ENCODE peak calls at places on chromosomes 13 and 19, in nine cellular contexts. One of them, this sample, is unnamed.

GRCh38 chr19:46025825-46026224 is 3.0 kb upstream of the PGLYRP1 start:
- DNase-seq in GM23248: no peak
- DNase-seq in MM.1S: no peak
- DNase-seq in HCT116: no peak
- DNase-seq in OCI-LY7: no peak
- DNase-seq in SK-N-SH: no peak
- DNase-seq in neural progenitor cell: no peak
- DNase-seq in hepatocyte: no peak
- DNase-seq in PC-3: no peak
- DNase-seq in this sample: no peak

GRCh38 chr19:2648528-2648937 is 54.0 kb downstream of the GNG7 start:
- DNase-seq in neural progenitor cell: peak; percentile 81
- DNase-seq in GM23248: peak; percentile 83
- DNase-seq in hepatocyte: peak; percentile 83
- DNase-seq in OCI-LY7: peak; percentile 84
- DNase-seq in PC-3: peak; percentile 83
- DNase-seq in HCT116: peak; percentile 51
- DNase-seq in SK-N-SH: peak; percentile 93
- DNase-seq in MM.1S: peak; percentile 72
- DNase-seq in this sample: peak; percentile 86

GRCh38 chr13:21243843-21244184 is 67.4 kb downstream of the MRPL57 start:
- DNase-seq in hepatocyte: no peak
- DNase-seq in OCI-LY7: no peak
- DNase-seq in HCT116: no peak
- DNase-seq in MM.1S: no peak
- DNase-seq in SK-N-SH: no peak
- DNase-seq in neural progenitor cell: no peak
- DNase-seq in GM23248: no peak
- DNase-seq in PC-3: no peak
- DNase-seq in this sample: no peak

GRCh38 chr19:43820098-43820860 is 6.8 kb upstream of the ZNF283 start:
- DNase-seq in MM.1S: no peak
- DNase-seq in OCI-LY7: no peak
- DNase-seq in hepatocyte: no peak
- DNase-seq in PC-3: no peak
- DNase-seq in HCT116: no peak
- DNase-seq in neural progenitor cell: no peak
- DNase-seq in GM23248: peak; percentile 78
- DNase-seq in SK-N-SH: peak; percentile 49
- DNase-seq in this sample: peak; percentile 91

GRCh38 chr13:113544896-113545295 is 39.7 kb upstream of the TFDP1 start:
- DNase-seq in HCT116: no peak
- DNase-seq in SK-N-SH: no peak
- DNase-seq in GM23248: no peak
- DNase-seq in neural progenitor cell: no peak
- DNase-seq in OCI-LY7: no peak
- DNase-seq in MM.1S: no peak
- DNase-seq in PC-3: no peak
- DNase-seq in hepatocyte: no peak
- DNase-seq in this sample: no peak

GRCh38 chr13:48496271-48496670 is 36.6 kb downstream of the RCBTB2 start:
- DNase-seq in MM.1S: no peak
- DNase-seq in OCI-LY7: no peak
- DNase-seq in PC-3: no peak
- DNase-seq in hepatocyte: no peak
- DNase-seq in neural progenitor cell: no peak
- DNase-seq in SK-N-SH: no peak
- DNase-seq in HCT116: no peak
- DNase-seq in GM23248: no peak
- DNase-seq in this sample: no peak

GRCh38 chr13:76385606-76386005 is 500.6 kb downstream of the KCTD12 start:
- DNase-seq in neural progenitor cell: no peak
- DNase-seq in SK-N-SH: no peak
- DNase-seq in GM23248: peak; percentile 11
- DNase-seq in hepatocyte: no peak
- DNase-seq in PC-3: peak; percentile 5
- DNase-seq in MM.1S: no peak
- DNase-seq in HCT116: no peak
- DNase-seq in OCI-LY7: no peak
- DNase-seq in this sample: no peak

GRCh38 chr13:53324656-53325055 is 296.0 kb downstream of the OLFM4 start:
- DNase-seq in neural progenitor cell: no peak
- DNase-seq in SK-N-SH: no peak
- DNase-seq in hepatocyte: no peak
- DNase-seq in PC-3: no peak
- DNase-seq in GM23248: no peak
- DNase-seq in OCI-LY7: no peak
- DNase-seq in MM.1S: no peak
- DNase-seq in HCT116: no peak
- DNase-seq in this sample: no peak

GRCh38 chr13:45410466-45410865 is 7.7 kb downstream of the SLC25A30 start:
- DNase-seq in PC-3: no peak
- DNase-seq in hepatocyte: no peak
- DNase-seq in MM.1S: no peak
- DNase-seq in neural progenitor cell: no peak
- DNase-seq in SK-N-SH: no peak
- DNase-seq in OCI-LY7: no peak
- DNase-seq in GM23248: no peak
- DNase-seq in HCT116: no peak
- DNase-seq in this sample: no peak

GRCh38 chr19:52690395-52691214 is 44.2 kb downstream of the ZNF611 start:
- DNase-seq in neural progenitor cell: peak; percentile 95
- DNase-seq in HCT116: peak; percentile 76
- DNase-seq in MM.1S: peak; percentile 61
- DNase-seq in SK-N-SH: peak; percentile 94
- DNase-seq in GM23248: peak; percentile 98
- DNase-seq in OCI-LY7: peak; percentile 91
- DNase-seq in PC-3: peak; percentile 97
- DNase-seq in hepatocyte: peak; percentile 96
- DNase-seq in this sample: peak; percentile 96

GRCh38 chr13:35979378-35979911 is 151.7 kb downstream of the DCLK1 start:
- DNase-seq in hepatocyte: peak; percentile 25
- DNase-seq in neural progenitor cell: no peak
- DNase-seq in PC-3: peak; percentile 78
- DNase-seq in MM.1S: no peak
- DNase-seq in GM23248: peak; percentile 96
- DNase-seq in OCI-LY7: no peak
- DNase-seq in SK-N-SH: no peak
- DNase-seq in HCT116: no peak
- DNase-seq in this sample: no peak

GRCh38 chr19:15551183-15552004 is 43.1 kb downstream of the CYP4F22 start:
- DNase-seq in SK-N-SH: peak; percentile 78
- DNase-seq in OCI-LY7: peak; percentile 23
- DNase-seq in PC-3: peak; percentile 51
- DNase-seq in MM.1S: no peak
- DNase-seq in hepatocyte: no peak
- DNase-seq in neural progenitor cell: no peak
- DNase-seq in HCT116: no peak
- DNase-seq in GM23248: peak; percentile 47
- DNase-seq in this sample: peak; percentile 91

GRCh38 chr19:45667620-45668341 is at the start of gene GIPR:
- DNase-seq in OCI-LY7: peak; percentile 76
- DNase-seq in PC-3: peak; percentile 70
- DNase-seq in hepatocyte: peak; percentile 81
- DNase-seq in HCT116: peak; percentile 72
- DNase-seq in MM.1S: no peak
- DNase-seq in SK-N-SH: peak; percentile 74
- DNase-seq in neural progenitor cell: peak; percentile 66
- DNase-seq in GM23248: peak; percentile 72
- DNase-seq in this sample: peak; percentile 77

GRCh38 chr13:43110658-43111057 is 87.3 kb downstream of the DNAJC15 start:
- DNase-seq in neural progenitor cell: no peak
- DNase-seq in SK-N-SH: no peak
- DNase-seq in GM23248: no peak
- DNase-seq in hepatocyte: no peak
- DNase-seq in OCI-LY7: no peak
- DNase-seq in HCT116: no peak
- DNase-seq in MM.1S: no peak
- DNase-seq in PC-3: no peak
- DNase-seq in this sample: no peak

GRCh38 chr19:41993612-41994483 is at the start of gene ATP1A3:
- DNase-seq in OCI-LY7: peak; percentile 87
- DNase-seq in MM.1S: peak; percentile 66
- DNase-seq in neural progenitor cell: peak; percentile 93
- DNase-seq in PC-3: peak; percentile 57
- DNase-seq in SK-N-SH: peak; percentile 95
- DNase-seq in HCT116: peak; percentile 31
- DNase-seq in GM23248: peak; percentile 81
- DNase-seq in hepatocyte: peak; percentile 52
- DNase-seq in this sample: peak; percentile 85

GRCh38 chr19:55257461-55258411 is 1.1 kb downstream of the PPP6R1 start:
- DNase-seq in hepatocyte: peak; percentile 48
- DNase-seq in SK-N-SH: peak; percentile 55
- DNase-seq in MM.1S: peak; percentile 27
- DNase-seq in HCT116: no peak
- DNase-seq in PC-3: peak; percentile 71
- DNase-seq in GM23248: peak; percentile 61
- DNase-seq in neural progenitor cell: peak; percentile 34
- DNase-seq in OCI-LY7: peak; percentile 47
- DNase-seq in this sample: peak; percentile 46
- H3K4me1 ChIP-seq in hepatocyte: peaks cover 25% of the 10 kb centered on the region
- H3K4me1 ChIP-seq in SK-N-SH: peaks cover 26% of the 10 kb centered on the region
- H3K4me1 ChIP-seq in MM.1S: peaks cover 27% of the 10 kb centered on the region
- H3K4me1 ChIP-seq in HCT116: peaks cover 20% of the 10 kb centered on the region
- H3K4me1 ChIP-seq in PC-3: peaks cover 51% of the 10 kb centered on the region
- H3K4me1 ChIP-seq in GM23248: peaks cover 26% of the 10 kb centered on the region
- H3K4me1 ChIP-seq in neural progenitor cell: peaks cover 20% of the 10 kb centered on the region
- H3K4me1 ChIP-seq in OCI-LY7: peaks cover 47% of the 10 kb centered on the region
- H3K4me1 ChIP-seq in this sample: peaks cover 30% of the 10 kb centered on the region

GRCh38 chr19:47854459-47854858 is 4.6 kb upstream of the TPRX2 start:
- DNase-seq in PC-3: no peak
- DNase-seq in MM.1S: peak; percentile 18
- DNase-seq in HCT116: no peak
- DNase-seq in SK-N-SH: no peak
- DNase-seq in hepatocyte: no peak
- DNase-seq in OCI-LY7: no peak
- DNase-seq in neural progenitor cell: no peak
- DNase-seq in GM23248: no peak
- DNase-seq in this sample: no peak

GRCh38 chr19:47853003-47853402 is 6.0 kb upstream of the TPRX2 start:
- DNase-seq in OCI-LY7: no peak
- DNase-seq in GM23248: no peak
- DNase-seq in SK-N-SH: no peak
- DNase-seq in MM.1S: no peak
- DNase-seq in HCT116: no peak
- DNase-seq in neural progenitor cell: no peak
- DNase-seq in PC-3: no peak
- DNase-seq in hepatocyte: no peak
- DNase-seq in this sample: no peak

GRCh38 chr19:47848425-47848824 is 10.6 kb upstream of the TPRX2 start:
- DNase-seq in SK-N-SH: no peak
- DNase-seq in hepatocyte: no peak
- DNase-seq in MM.1S: no peak
- DNase-seq in GM23248: no peak
- DNase-seq in HCT116: no peak
- DNase-seq in OCI-LY7: no peak
- DNase-seq in neural progenitor cell: no peak
- DNase-seq in PC-3: no peak
- DNase-seq in this sample: no peak

DNA sequence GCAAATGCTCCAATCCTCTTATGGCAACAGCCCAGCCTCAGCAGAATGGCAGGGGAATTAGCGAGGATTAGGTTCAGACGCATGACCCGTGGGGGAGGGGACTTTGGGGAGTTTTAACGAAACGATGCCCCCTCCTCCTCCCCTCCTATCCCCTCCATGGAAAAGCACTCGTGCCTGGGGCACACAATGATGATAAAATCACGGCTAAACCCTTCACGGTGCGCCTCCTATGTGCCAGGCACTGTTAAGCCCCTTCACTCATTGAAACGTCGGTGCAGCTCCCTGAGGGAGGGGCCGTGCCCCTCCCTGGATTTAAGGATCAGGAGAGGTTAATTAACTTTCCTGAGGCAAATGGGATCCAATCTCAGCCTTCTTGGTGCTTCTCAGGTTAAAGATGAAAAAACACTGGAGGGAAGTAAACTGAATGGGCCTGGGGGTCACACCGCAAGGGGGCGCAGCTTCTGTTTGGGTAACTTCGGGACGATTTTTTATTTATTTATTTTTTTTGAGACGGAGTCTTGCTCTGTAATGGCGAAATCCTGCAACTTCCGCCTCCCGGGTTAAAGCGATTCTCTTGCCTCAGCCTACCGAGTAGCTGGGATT is 10.1 kb upstream of the TPRX2 start:
- DNase-seq in HCT116: peak; percentile 57
- DNase-seq in GM23248: peak; percentile 39
- DNase-seq in OCI-LY7: no peak
- DNase-seq in hepatocyte: peak; percentile 51
- DNase-seq in SK-N-SH: peak; percentile 33
- DNase-seq in neural progenitor cell: peak; percentile 96
- DNase-seq in PC-3: no peak
- DNase-seq in MM.1S: no peak
- DNase-seq in this sample: peak; percentile 93
- TF ChIP-seq EZH2phosphoT487 in HCT116: no peak
- TF ChIP-seq EZH2phosphoT487 in GM23248: no peak
- TF ChIP-seq EZH2phosphoT487 in OCI-LY7: no peak
- TF ChIP-seq EZH2phosphoT487 in hepatocyte: no peak
- TF ChIP-seq EZH2phosphoT487 in SK-N-SH: no peak
- TF ChIP-seq EZH2phosphoT487 in neural progenitor cell: peak; percentile 42
- TF ChIP-seq EZH2phosphoT487 in PC-3: no peak
- TF ChIP-seq EZH2phosphoT487 in MM.1S: no peak
- TF ChIP-seq EZH2phosphoT487 in this sample: no peak

DNA sequence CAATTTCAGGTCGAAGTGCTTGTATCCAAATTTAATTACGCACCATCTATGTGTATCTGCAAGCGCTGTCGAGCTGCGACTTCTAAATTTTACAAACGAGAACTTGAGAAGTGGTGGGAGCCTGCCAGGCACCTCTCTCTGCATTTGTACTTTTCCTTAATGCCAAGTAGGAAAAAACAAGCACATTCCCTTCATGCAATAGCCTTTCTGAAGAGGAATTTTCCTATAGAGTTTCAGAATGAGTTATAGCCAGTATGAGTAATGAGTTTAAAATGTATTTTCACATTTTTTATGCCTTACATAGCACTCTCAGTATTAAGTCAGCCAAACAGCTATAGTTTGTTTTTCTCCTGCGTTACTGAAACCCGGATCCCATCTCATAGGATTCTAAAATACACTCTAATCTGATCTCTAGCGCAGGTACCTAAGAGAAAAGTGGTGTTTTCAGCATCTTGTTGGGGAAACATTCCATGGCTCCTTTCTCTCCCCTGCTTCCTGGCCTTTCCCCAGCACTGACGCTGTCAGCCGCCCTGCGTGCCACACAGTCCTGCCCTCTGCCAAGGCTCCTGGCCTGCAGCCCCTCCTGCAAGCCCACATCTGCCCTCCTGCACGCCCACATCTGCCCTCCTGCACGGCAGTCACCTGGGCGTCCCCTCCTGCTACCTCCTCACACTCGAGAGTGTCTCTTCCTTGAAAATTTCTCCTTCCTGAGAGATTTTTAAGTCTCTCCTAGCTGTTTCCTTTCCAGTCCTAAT is 526.9 kb downstream of the MYO16 start:
- DNase-seq in HCT116: no peak
- DNase-seq in hepatocyte: no peak
- DNase-seq in SK-N-SH: no peak
- DNase-seq in GM23248: peak; percentile 80
- DNase-seq in OCI-LY7: no peak
- DNase-seq in neural progenitor cell: no peak
- DNase-seq in MM.1S: no peak
- DNase-seq in PC-3: peak; percentile 88
- DNase-seq in this sample: no peak
- H3K4me1 ChIP-seq in HCT116: peaks cover 42% of the 10 kb centered on the region
- H3K4me1 ChIP-seq in hepatocyte: peaks cover 13% of the 10 kb centered on the region
- H3K4me1 ChIP-seq in SK-N-SH: peaks cover 47% of the 10 kb centered on the region
- H3K4me1 ChIP-seq in GM23248: peaks cover 25% of the 10 kb centered on the region
- H3K4me1 ChIP-seq in OCI-LY7: peaks cover 38% of the 10 kb centered on the region
- H3K4me1 ChIP-seq in neural progenitor cell: peaks cover 26% of the 10 kb centered on the region
- H3K4me1 ChIP-seq in MM.1S: peaks cover 12% of the 10 kb centered on the region
- H3K4me1 ChIP-seq in PC-3: peaks cover 79% of the 10 kb centered on the region
- H3K4me1 ChIP-seq in this sample: peaks cover 25% of the 10 kb centered on the region

GRCh38 chr13:47114030-47114429 is 217.2 kb upstream of the HTR2A start:
- DNase-seq in MM.1S: no peak
- DNase-seq in HCT116: no peak
- DNase-seq in SK-N-SH: no peak
- DNase-seq in hepatocyte: no peak
- DNase-seq in PC-3: peak; percentile 62
- DNase-seq in GM23248: peak; percentile 90
- DNase-seq in neural progenitor cell: peak; percentile 18
- DNase-seq in OCI-LY7: no peak
- DNase-seq in this sample: no peak
- TF ChIP-seq EZH2phosphoT487 in MM.1S: no peak
- TF ChIP-seq EZH2phosphoT487 in HCT116: no peak
- TF ChIP-seq EZH2phosphoT487 in SK-N-SH: no peak
- TF ChIP-seq EZH2phosphoT487 in hepatocyte: no peak
- TF ChIP-seq EZH2phosphoT487 in PC-3: no peak
- TF ChIP-seq EZH2phosphoT487 in GM23248: no peak
- TF ChIP-seq EZH2phosphoT487 in neural progenitor cell: no peak
- TF ChIP-seq EZH2phosphoT487 in OCI-LY7: no peak
- TF ChIP-seq EZH2phosphoT487 in this sample: no peak

This sample was measured in GM23338.